ENCODE peak calls at places on chromosomes 11 and 22, in four cellular contexts. One of them, this sample, is unnamed.

GRCh38 chr11:122209619-122210377 is 93.8 kb upstream of the BLID start:
- DNase-seq in dorsolateral prefrontal cortex: no peak
- DNase-seq in A549: peak
- DNase-seq in kidney glomerular epithelial cell: peak
- DNase-seq in this sample: no peak

GRCh38 chr11:108863528-108863927 is 198.7 kb downstream of the DDX10 start:
- DNase-seq in dorsolateral prefrontal cortex: no peak
- DNase-seq in kidney glomerular epithelial cell: no peak
- DNase-seq in A549: no peak
- DNase-seq in this sample: no peak

GRCh38 chr11:94134651-94135512 is 6.2 kb downstream of the PANX1 start:
- DNase-seq in kidney glomerular epithelial cell: peak
- DNase-seq in dorsolateral prefrontal cortex: no peak
- DNase-seq in A549: no peak
- DNase-seq in this sample: peak

GRCh38 chr22:32204856-32205722 is at the start of gene RFPL2:
- DNase-seq in A549: peak
- DNase-seq in dorsolateral prefrontal cortex: peak
- DNase-seq in kidney glomerular epithelial cell: no peak
- DNase-seq in this sample: peak

GRCh38 chr11:111044751-111045407 is 200.6 kb upstream of the POU2AF2 start:
- DNase-seq in kidney glomerular epithelial cell: no peak
- DNase-seq in dorsolateral prefrontal cortex: no peak
- DNase-seq in A549: no peak
- DNase-seq in this sample: no peak

GRCh38 chr22:34845391-34845790 is 220.6 kb upstream of the ISX start:
- DNase-seq in dorsolateral prefrontal cortex: no peak
- DNase-seq in kidney glomerular epithelial cell: no peak
- DNase-seq in A549: no peak
- DNase-seq in this sample: no peak

GRCh38 chr11:121250843-121251242 is 41.7 kb upstream of the SC5D start:
- DNase-seq in kidney glomerular epithelial cell: no peak
- DNase-seq in A549: no peak
- DNase-seq in dorsolateral prefrontal cortex: no peak
- DNase-seq in this sample: no peak

GRCh38 chr11:14914536-14914935 is 22.5 kb upstream of the CYP2R1 start:
- DNase-seq in kidney glomerular epithelial cell: no peak
- DNase-seq in A549: no peak
- DNase-seq in dorsolateral prefrontal cortex: no peak
- DNase-seq in this sample: no peak

GRCh38 chr11:19644316-19644715 is 68.3 kb upstream of the NAV2 start:
- DNase-seq in kidney glomerular epithelial cell: no peak
- DNase-seq in dorsolateral prefrontal cortex: no peak
- DNase-seq in A549: no peak
- DNase-seq in this sample: no peak

GRCh38 chr11:94473177-94473799 is 20.4 kb downstream of the MRE11 start:
- DNase-seq in kidney glomerular epithelial cell: no peak
- DNase-seq in A549: no peak
- DNase-seq in dorsolateral prefrontal cortex: no peak
- DNase-seq in this sample: no peak

GRCh38 chr11:1747753-1748466 is 2.5 kb downstream of the IFITM10 start:
- DNase-seq in kidney glomerular epithelial cell: no peak
- DNase-seq in A549: no peak
- DNase-seq in dorsolateral prefrontal cortex: peak
- DNase-seq in this sample: no peak

GRCh38 chr11:117815262-117815803 is 9.2 kb downstream of the FXYD2 start:
- DNase-seq in kidney glomerular epithelial cell: no peak
- DNase-seq in dorsolateral prefrontal cortex: no peak
- DNase-seq in A549: no peak
- DNase-seq in this sample: no peak

GRCh38 chr22:42356547-42356946 is 75.7 kb downstream of the NFAM1 start:
- DNase-seq in dorsolateral prefrontal cortex: no peak
- DNase-seq in kidney glomerular epithelial cell: no peak
- DNase-seq in A549: no peak
- DNase-seq in this sample: no peak

GRCh38 chr11:8251767-8252295 is 11.8 kb downstream of the LMO1 start:
- DNase-seq in dorsolateral prefrontal cortex: peak
- DNase-seq in A549: no peak
- DNase-seq in kidney glomerular epithelial cell: no peak
- DNase-seq in this sample: no peak

GRCh38 chr11:12110714-12111481 is 508 bp downstream of the MICAL2 start:
- DNase-seq in dorsolateral prefrontal cortex: no peak
- DNase-seq in A549: no peak
- DNase-seq in kidney glomerular epithelial cell: no peak
- DNase-seq in this sample: peak

GRCh38 chr11:76074178-76075112 is 131.9 kb downstream of the WNT11 start:
- DNase-seq in dorsolateral prefrontal cortex: no peak
- DNase-seq in A549: no peak
- DNase-seq in kidney glomerular epithelial cell: no peak
- DNase-seq in this sample: no peak

GRCh38 chr11:17197431-17197898 is 10.3 kb downstream of the PIK3C2A start:
- DNase-seq in A549: no peak
- DNase-seq in kidney glomerular epithelial cell: peak
- DNase-seq in dorsolateral prefrontal cortex: no peak
- DNase-seq in this sample: no peak

GRCh38 chr22:32996702-32997101 is 61.5 kb downstream of the SYN3 start:
- DNase-seq in kidney glomerular epithelial cell: no peak
- DNase-seq in A549: peak
- DNase-seq in dorsolateral prefrontal cortex: no peak
- DNase-seq in this sample: no peak